ENCODE peak calls at places on chromosomes 7 and 10, in seven cellular contexts. D, F, E, R, T, Z and G are unnamed samples.
A peak's percentile ranks its signal among the peaks of the same experiment; 100 is the strongest.

GRCh38 chr10:42112331-42113157 is 525.8 kb downstream of the ZNF33B start:
- DNase-seq in D (no peak), F (no peak), E (no peak), R (peak; percentile 74), T (no peak), Z (no peak), G (no peak)

GRCh38 chr7:96004598-96004997 is 232.2 kb downstream of the DYNC1I1 start:
- DNase-seq in D (no peak), F (peak; percentile 86), E (no peak), R (no peak), T (no peak), Z (peak; percentile 47), G (no peak)

GRCh38 chr10:118568327-118568848 is 27.1 kb downstream of the PRLHR start:
- DNase-seq in D (peak; percentile 73), F (peak; percentile 76), E (no peak), R (no peak), T (no peak), Z (peak; percentile 52), G (peak; percentile 76)

GRCh38 chr10:53006663-53007610 is 234.4 kb upstream of the MBL2 start:
- DNase-seq in D (no peak), F (no peak), E (no peak), R (no peak), T (no peak), Z (no peak), G (no peak)

GRCh38 chr10:67471022-67471421 is 225.0 kb downstream of the CTNNA3 start:
- DNase-seq in D (no peak), F (no peak), E (no peak), R (no peak), T (no peak), Z (no peak), G (no peak)

GRCh38 chr10:44439845-44440244 is 54.9 kb upstream of the CXCL12 start:
- DNase-seq in D (no peak), F (no peak), E (no peak), R (peak; percentile 56), T (no peak), Z (no peak), G (no peak)

GRCh38 chr7:98423043-98423442 is 22.2 kb upstream of the BAIAP2L1 start:
- DNase-seq in D (no peak), F (peak; percentile 72), E (no peak), R (no peak), T (no peak), Z (no peak), G (peak; percentile 58)

GRCh38 chr10:110411047-110411410 is 86.7 kb upstream of the DUSP5 start:
- DNase-seq in D (peak; percentile 83), F (no peak), E (no peak), R (no peak), T (no peak), Z (no peak), G (peak; percentile 78)

GRCh38 chr10:122326385-122326784 is 48.1 kb upstream of the PLEKHA1 start:
- DNase-seq in D (no peak), F (no peak), E (no peak), R (no peak), T (no peak), Z (no peak), G (no peak)

GRCh38 chr10:16835223-16835622 is 18.0 kb upstream of the RSU1 start:
- DNase-seq in D (no peak), F (no peak), E (no peak), R (no peak), T (no peak), Z (no peak), G (no peak)

GRCh38 chr7:47418910-47419309 is 163.0 kb downstream of the TNS3 start:
- DNase-seq in D (no peak), F (no peak), E (no peak), R (peak; percentile 17), T (no peak), Z (peak; percentile 9), G (peak; percentile 75)

GRCh38 chr7:25029075-25029474 is 49.1 kb upstream of the OSBPL3 start:
- DNase-seq in D (peak; percentile 46), F (no peak), E (no peak), R (no peak), T (no peak), Z (no peak), G (no peak)

GRCh38 chr7:101690061-101690460 is 61.0 kb upstream of the MYL10 start:
- DNase-seq in D (no peak), F (no peak), E (no peak), R (no peak), T (no peak), Z (no peak), G (no peak)

GRCh38 chr7:12239821-12240220 is 28.7 kb downstream of the TMEM106B start:
- DNase-seq in D (no peak), F (no peak), E (no peak), R (no peak), T (no peak), Z (no peak), G (no peak)

GRCh38 chr7:12244694-12245093 is 33.6 kb downstream of the TMEM106B start:
- DNase-seq in D (no peak), F (no peak), E (no peak), R (no peak), T (no peak), Z (no peak), G (no peak)

GRCh38 chr7:12249706-12250105 is 38.6 kb downstream of the TMEM106B start:
- DNase-seq in D (no peak), F (no peak), E (no peak), R (no peak), T (no peak), Z (no peak), G (no peak)

GRCh38 chr7:12244129-12244528 is 33.0 kb downstream of the TMEM106B start:
- DNase-seq in D (peak; percentile 17), F (peak; percentile 26), E (peak; percentile 8), R (no peak), T (no peak), Z (no peak), G (peak; percentile 43)
- TF ChIP-seq CTCF in D (peak; percentile 43), F (peak; percentile 40), E (peak; percentile 51), R (no peak), T (peak; percentile 45), Z (peak; percentile 57), G (peak; percentile 64)

GRCh38 chr7:22123139-22123538 is 177.4 kb upstream of the CDCA7L start:
- DNase-seq in D (no peak), F (no peak), E (no peak), R (no peak), T (no peak), Z (no peak), G (no peak)

GRCh38 chr7:22127835-22128527 is 182.3 kb upstream of the CDCA7L start:
- DNase-seq in D (no peak), F (peak; percentile 82), E (no peak), R (no peak), T (no peak), Z (no peak), G (no peak)

GRCh38 chr7:22128528-22128920 is 182.8 kb upstream of the CDCA7L start:
- DNase-seq in D (no peak), F (no peak), E (no peak), R (no peak), T (no peak), Z (no peak), G (no peak)

GRCh38 chr7:22124906-22125305 is 179.2 kb upstream of the CDCA7L start:
- DNase-seq in D (no peak), F (peak; percentile 94), E (no peak), R (no peak), T (no peak), Z (no peak), G (no peak)

DNA sequence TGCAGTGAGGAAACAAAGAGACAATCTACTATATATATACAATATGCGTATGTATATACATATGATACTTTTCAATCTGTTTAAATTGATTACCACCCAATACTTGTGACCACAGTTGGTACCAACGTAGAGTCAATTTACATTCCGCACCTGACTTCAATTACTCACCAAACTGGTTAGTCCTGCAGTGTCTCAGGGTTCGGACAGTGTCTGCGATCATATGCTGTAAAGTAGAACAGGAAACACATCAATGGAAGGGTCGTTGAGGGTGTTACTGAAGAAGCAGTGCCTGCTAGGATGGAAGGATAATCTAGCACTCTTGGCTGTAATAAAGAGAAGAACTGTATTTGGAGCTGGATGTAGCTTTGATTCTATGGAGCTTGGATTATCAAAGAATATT is 179.7 kb upstream of the CDCA7L start:
- DNase-seq in D (no peak), F (peak; percentile 76), E (no peak), R (no peak), T (no peak), Z (no peak), G (no peak)
- H3K4me3 ChIP-seq in D (no peak overlapping the region), F (peak overlapping the region; percentile 0), E (no peak overlapping the region), R (no peak overlapping the region), T (no peak overlapping the region), Z (no peak overlapping the region), G (no peak overlapping the region)

GRCh38 chr10:125661418-125661941 is 21.5 kb downstream of the TEX36 start:
- DNase-seq in D (no peak), F (peak; percentile 71), E (no peak), R (no peak), T (no peak), Z (no peak), G (no peak)

GRCh38 chr10:125661942-125662515 is 20.9 kb downstream of the TEX36 start:
- DNase-seq in D (no peak), F (peak; percentile 94), E (no peak), R (no peak), T (peak; percentile 90), Z (peak; percentile 97), G (peak; percentile 93)

DNA sequence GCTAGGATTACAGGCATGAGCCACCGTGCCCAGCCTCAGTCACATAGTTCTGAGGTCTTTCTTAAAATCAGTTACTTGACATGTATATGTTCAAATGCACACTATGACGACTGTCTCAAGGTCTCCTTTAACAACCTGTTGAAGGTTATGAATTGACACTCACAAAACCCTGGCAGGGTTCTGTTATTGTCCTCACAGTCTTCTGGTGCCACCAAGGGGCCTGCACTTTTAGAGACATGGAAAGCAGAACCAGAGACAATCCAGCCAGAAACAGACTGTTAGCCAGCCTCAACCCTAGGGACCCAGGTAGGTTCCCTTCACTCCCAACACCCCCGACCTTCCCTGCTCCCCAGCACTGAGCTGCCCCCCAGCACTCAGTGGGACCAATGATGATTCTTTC is 26.4 kb downstream of the TEX36 start:
- DNase-seq in D (no peak), F (no peak), E (no peak), R (no peak), T (no peak), Z (no peak), G (no peak)
- TF ChIP-seq CTCF in D (no peak), F (no peak), E (no peak), R (no peak), T (no peak), Z (no peak), G (no peak)

DNA sequence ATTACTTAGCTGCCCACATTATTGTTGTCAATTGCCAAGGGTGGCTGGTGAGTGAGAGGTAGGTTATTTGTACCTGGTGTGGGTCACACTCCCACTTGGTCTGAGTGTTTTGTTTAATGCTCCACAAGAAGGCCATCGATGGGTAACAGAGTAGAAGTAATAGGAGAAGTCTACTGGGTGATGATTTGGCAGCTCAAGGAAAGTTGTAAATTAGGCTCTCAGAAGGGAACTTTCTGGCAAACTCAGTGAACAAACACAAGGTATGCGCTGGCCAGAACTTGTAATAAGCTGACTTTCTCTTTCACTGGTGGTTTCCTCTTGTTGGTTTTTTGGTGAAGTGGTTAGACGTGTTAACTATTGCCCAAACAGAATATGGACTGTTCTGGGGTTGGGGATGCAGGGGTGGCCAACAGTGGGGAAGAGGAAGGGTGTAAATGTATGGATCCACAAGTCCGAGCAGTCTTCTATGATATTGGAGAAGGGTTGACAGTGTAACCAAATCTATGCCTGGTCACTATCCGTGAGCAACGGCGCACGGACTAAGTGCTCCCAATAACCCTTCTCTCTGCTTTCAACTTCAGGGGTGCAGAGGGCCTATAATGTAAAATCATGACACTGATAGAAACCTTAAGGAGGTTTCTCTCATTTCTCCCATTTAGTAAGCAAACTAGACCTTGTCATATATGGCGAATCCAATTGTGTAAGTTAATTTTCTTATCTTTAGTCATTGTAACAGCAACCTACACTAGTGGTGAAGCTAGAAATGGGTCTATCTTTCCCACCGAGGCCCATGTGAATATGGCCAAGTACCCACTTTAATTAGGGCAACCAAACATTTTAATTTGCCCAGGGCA is 212.8 kb downstream of the PTEN start:
- DNase-seq in D (no peak), F (no peak), E (no peak), R (no peak), T (no peak), Z (no peak), G (no peak)
- H3K4me3 ChIP-seq in D (no peak overlapping the region), F (no peak overlapping the region), E (no peak overlapping the region), R (no peak overlapping the region), T (no peak overlapping the region), Z (no peak overlapping the region), G (no peak overlapping the region)